ENCODE peak calls at places on chromosomes 6 and 20, in five cellular contexts. Q is CD4-positive, alpha-beta memory T cell; X is aorta; U is NCI-H1417 treated with DMSO at 0.1 percent for 48 hours; H is effector CD8-positive, alpha-beta T cell. T is an unnamed sample.
A peak's percentile ranks its signal among the peaks of the same experiment; 100 is the strongest.

GRCh38 chr6:34128045-34128444 is 17.8 kb downstream of the GRM4 start:
- DNase-seq in Q (no peak), X (no peak), U (no peak), H (no peak), T (no peak)

GRCh38 chr20:21702553-21703467 is 2.7 kb upstream of the PAX1 start:
- DNase-seq in Q (no peak), X (peak; percentile 84), U (no peak), H (no peak), T (peak; percentile 62)

GRCh38 chr6:111818539-111819226 is 54.6 kb downstream of the FYN start:
- DNase-seq in Q (no peak), X (no peak), U (no peak), H (no peak), T (no peak)

GRCh38 chr6:44642870-44643522 is 255.5 kb downstream of the CDC5L start:
- DNase-seq in Q (no peak), X (no peak), U (peak; percentile 21), H (no peak), T (no peak)

GRCh38 chr20:21326700-21327099 is 23.6 kb downstream of the XRN2 start:
- DNase-seq in Q (no peak), X (no peak), U (no peak), H (no peak), T (no peak)

GRCh38 chr6:131101911-131102680 is 33.2 kb upstream of the AKAP7 start:
- DNase-seq in Q (no peak), X (no peak), U (no peak), H (no peak), T (no peak)

GRCh38 chr6:84867521-84867920 is 103.1 kb upstream of the TBX18 start:
- DNase-seq in Q (no peak), X (no peak), U (no peak), H (no peak), T (no peak)

GRCh38 chr20:19806806-19807691 is 49.0 kb downstream of the RIN2 start:
- DNase-seq in Q (no peak), X (no peak), U (no peak), H (no peak), T (no peak)

GRCh38 chr20:41176711-41177552 is 39.6 kb downstream of the PLCG1 start:
- DNase-seq in Q (no peak), X (no peak), U (no peak), H (no peak), T (peak; percentile 22)

GRCh38 chr6:71468841-71469750 is 180.5 kb downstream of the OGFRL1 start:
- DNase-seq in Q (no peak), X (no peak), U (no peak), H (no peak), T (no peak)

GRCh38 chr6:16674666-16675392 is 86.4 kb downstream of the ATXN1 start:
- DNase-seq in Q (no peak), X (no peak), U (no peak), H (no peak), T (no peak)

GRCh38 chr6:50030777-50031562 is 9.2 kb upstream of the DEFB110 start:
- DNase-seq in Q (no peak), X (no peak), U (no peak), H (no peak), T (no peak)

GRCh38 chr6:160678230-160678629 is 14.2 kb upstream of the LPA start:
- DNase-seq in Q (no peak), X (no peak), U (no peak), H (no peak), T (no peak)

GRCh38 chr6:41269716-41270115 is 16.8 kb downstream of the TREM1 start:
- DNase-seq in Q (no peak), X (no peak), U (no peak), H (no peak), T (no peak)

GRCh38 chr6:112665114-112665513 is 318.0 kb downstream of the RFPL4B start:
- DNase-seq in Q (no peak), X (no peak), U (no peak), H (no peak), T (no peak)

GRCh38 chr6:25485820-25486559 is 166.0 kb upstream of the SCGN start:
- DNase-seq in Q (no peak), X (no peak), U (peak; percentile 36), H (no peak), T (no peak)

GRCh38 chr6:125781307-125781868 is 9.4 kb upstream of the NCOA7 start:
- DNase-seq in Q (no peak), X (no peak), U (peak; percentile 44), H (no peak), T (no peak)

GRCh38 chr20:43904195-43904594 is 10.5 kb upstream of the TOX2 start:
- DNase-seq in Q (no peak), X (no peak), U (no peak), H (no peak), T (no peak)

GRCh38 chr6:15244605-15245360 is 1.1 kb upstream of the JARID2 start:
- DNase-seq in Q (peak; percentile 73), X (peak; percentile 92), U (no peak), H (peak; percentile 69), T (peak; percentile 77)

GRCh38 chr20:25389858-25390537 is 637 bp downstream of the ABHD12 start:
- DNase-seq in Q (no peak), X (peak; percentile 82), U (peak; percentile 13), H (peak; percentile 27), T (peak; percentile 36)

GRCh38 chr6:47787620-47788497 is 6.0 kb downstream of the OPN5 start:
- DNase-seq in Q (peak; percentile 42), X (peak; percentile 80), U (peak; percentile 21), H (peak; percentile 30), T (peak; percentile 50)

GRCh38 chr6:77143659-77144447 is 319.4 kb downstream of the HTR1B start:
- DNase-seq in Q (no peak), X (no peak), U (no peak), H (no peak), T (no peak)

GRCh38 chr6:101534821-101535220 is 141.3 kb downstream of the GRIK2 start:
- DNase-seq in Q (no peak), X (no peak), U (no peak), H (no peak), T (no peak)

GRCh38 chr6:43634702-43635303 is 837 bp upstream of the MAD2L1BP start:
- DNase-seq in Q (no peak), X (no peak), U (no peak), H (no peak), T (no peak)